ENCODE peak calls at places on chromosomes 16 and 17, in nine cellular contexts. R, V, N, K, O, B, J, S and D are unnamed samples.

GRCh38 chr16:66207139-66207863 is 159.2 kb upstream of the CDH5 start:
- DNase-seq in R (no peak), V (no peak), N (peak; percentile 52), K (no peak), O (peak; percentile 41), B (no peak), J (peak; percentile 9), S (no peak), D (no peak)

GRCh38 chr16:3907586-3907985 is 27.1 kb upstream of the CREBBP start:
- DNase-seq in R (peak; percentile 48), V (no peak), N (no peak), K (no peak), O (no peak), B (no peak), J (no peak), S (no peak), D (no peak)

GRCh38 chr16:9139965-9140364 is 48.5 kb downstream of the HAPSTR1 start:
- DNase-seq in R (peak; percentile 59), V (no peak), N (peak; percentile 43), K (no peak), O (no peak), B (peak; percentile 54), J (no peak), S (no peak), D (peak; percentile 46)

GRCh38 chr16:9091867-9092281 is 430 bp downstream of the HAPSTR1 start:
- DNase-seq in R (no peak), V (peak; percentile 48), N (peak; percentile 35), K (no peak), O (no peak), B (peak; percentile 24), J (no peak), S (no peak), D (peak; percentile 58)

GRCh38 chr17:65051922-65052321 is 4.6 kb downstream of the GNA13 start:
- DNase-seq in R (no peak), V (no peak), N (no peak), K (no peak), O (no peak), B (no peak), J (no peak), S (no peak), D (no peak)

GRCh38 chr17:36817483-36818048 is 119.7 kb upstream of the LHX1 start:
- DNase-seq in R (no peak), V (no peak), N (no peak), K (no peak), O (no peak), B (no peak), J (no peak), S (no peak), D (no peak)

GRCh38 chr16:2280981-2281542 is 13.1 kb upstream of the RNPS1 start:
- DNase-seq in R (no peak), V (no peak), N (no peak), K (no peak), O (no peak), B (no peak), J (no peak), S (no peak), D (no peak)

GRCh38 chr17:57589151-57590034 is 155.7 kb downstream of the CCDC182 start:
- DNase-seq in R (no peak), V (no peak), N (peak; percentile 51), K (no peak), O (no peak), B (no peak), J (no peak), S (no peak), D (no peak)

GRCh38 chr16:71746442-71747046 is 22.0 kb upstream of the PHLPP2 start:
- DNase-seq in R (peak; percentile 21), V (peak; percentile 56), N (peak; percentile 50), K (peak; percentile 34), O (no peak), B (peak; percentile 27), J (no peak), S (no peak), D (peak; percentile 39)

GRCh38 chr16:86578499-86579267 is at the start of gene FOXL1:
- DNase-seq in R (no peak), V (no peak), N (peak; percentile 71), K (no peak), O (no peak), B (no peak), J (no peak), S (no peak), D (no peak)

GRCh38 chr17:42027540-42027889 is 7.6 kb downstream of the NKIRAS2 start:
- DNase-seq in R (no peak), V (no peak), N (no peak), K (no peak), O (no peak), B (no peak), J (no peak), S (no peak), D (peak; percentile 14)

GRCh38 chr16:2942045-2942444 is 22.0 kb upstream of the KREMEN2 start:
- DNase-seq in R (no peak), V (no peak), N (no peak), K (no peak), O (no peak), B (no peak), J (no peak), S (no peak), D (no peak)

GRCh38 chr17:63171428-63172205 is 205.6 kb downstream of the TANC2 start:
- DNase-seq in R (no peak), V (no peak), N (peak; percentile 41), K (no peak), O (no peak), B (peak; percentile 63), J (no peak), S (no peak), D (no peak)

GRCh38 chr17:21530841-21531240 is 154.7 kb downstream of the KCNJ12 start:
- DNase-seq in R (no peak), V (no peak), N (no peak), K (no peak), O (no peak), B (no peak), J (no peak), S (no peak), D (no peak)

GRCh38 chr17:40496170-40496569 is 5.3 kb downstream of the TNS4 start:
- DNase-seq in R (no peak), V (no peak), N (no peak), K (no peak), O (no peak), B (no peak), J (no peak), S (no peak), D (no peak)

GRCh38 chr16:53090591-53091507 is 36.1 kb downstream of the CHD9 start:
- DNase-seq in R (peak; percentile 60), V (peak; percentile 61), N (peak; percentile 99), K (no peak), O (no peak), B (peak; percentile 95), J (peak; percentile 80), S (no peak), D (peak; percentile 56)

GRCh38 chr17:48101012-48101720 is at the start of gene CBX1:
- DNase-seq in R (peak; percentile 93), V (peak; percentile 92), N (peak; percentile 93), K (peak; percentile 77), O (peak; percentile 74), B (peak; percentile 95), J (peak; percentile 94), S (peak; percentile 88), D (peak; percentile 94)

GRCh38 chr16:3822366-3823045 is 58.0 kb downstream of the CREBBP start:
- DNase-seq in R (no peak), V (no peak), N (peak; percentile 37), K (no peak), O (no peak), B (no peak), J (no peak), S (no peak), D (no peak)

GRCh38 chr17:27915715-27916114 is 22.6 kb upstream of the LYRM9 start:
- DNase-seq in R (no peak), V (no peak), N (no peak), K (no peak), O (peak; percentile 16), B (no peak), J (no peak), S (peak; percentile 75), D (no peak)

GRCh38 chr17:78517421-78517820 is 59.8 kb downstream of the DNAH17 start:
- DNase-seq in R (no peak), V (no peak), N (no peak), K (no peak), O (no peak), B (no peak), J (no peak), S (no peak), D (no peak)

GRCh38 chr17:82889496-82890338 is 49.9 kb upstream of the ZNF750 start:
- DNase-seq in R (peak; percentile 41), V (no peak), N (no peak), K (no peak), O (peak; percentile 30), B (no peak), J (no peak), S (no peak), D (no peak)

GRCh38 chr17:6695565-6695964 is 17.6 kb downstream of the SLC13A5 start:
- DNase-seq in R (no peak), V (no peak), N (no peak), K (no peak), O (no peak), B (no peak), J (no peak), S (no peak), D (no peak)

GRCh38 chr16:17194190-17194780 is 276.5 kb downstream of the XYLT1 start:
- DNase-seq in R (no peak), V (no peak), N (peak; percentile 33), K (peak; percentile 28), O (no peak), B (no peak), J (no peak), S (no peak), D (peak; percentile 51)

GRCh38 chr16:4936181-4936990 is 562 bp downstream of the PPL start:
- DNase-seq in R (peak; percentile 58), V (no peak), N (no peak), K (no peak), O (no peak), B (no peak), J (no peak), S (no peak), D (peak; percentile 42)

GRCh38 chr17:339193-340061 is 13.2 kb downstream of the RPH3AL start:
- DNase-seq in R (no peak), V (no peak), N (no peak), K (no peak), O (no peak), B (no peak), J (no peak), S (peak; percentile 19), D (no peak)

GRCh38 chr17:6526362-6527152 is 29.8 kb downstream of the PITPNM3 start:
- DNase-seq in R (no peak), V (peak; percentile 74), N (no peak), K (no peak), O (no peak), B (no peak), J (no peak), S (no peak), D (no peak)

GRCh38 chr17:16820161-16820877 is 130.3 kb downstream of the CCDC144A start:
- DNase-seq in R (peak; percentile 65), V (no peak), N (no peak), K (no peak), O (no peak), B (no peak), J (no peak), S (no peak), D (no peak)

GRCh38 chr16:87422106-87422505 is 30.0 kb downstream of the MAP1LC3B start:
- DNase-seq in R (no peak), V (no peak), N (no peak), K (no peak), O (no peak), B (no peak), J (no peak), S (no peak), D (no peak)

GRCh38 chr16:29806096-29806579 is at the start of gene MAZ:
- DNase-seq in R (peak; percentile 89), V (peak; percentile 86), N (no peak), K (no peak), O (no peak), B (no peak), J (no peak), S (peak; percentile 79), D (peak; percentile 92)

GRCh38 chr17:57369509-57369945 is 113.2 kb downstream of the MSI2 start:
- DNase-seq in R (no peak), V (no peak), N (peak; percentile 7), K (no peak), O (no peak), B (no peak), J (no peak), S (no peak), D (no peak)

GRCh38 chr16:53958481-53958880 is 254.5 kb downstream of the FTO start:
- DNase-seq in R (no peak), V (peak; percentile 34), N (peak; percentile 11), K (no peak), O (no peak), B (no peak), J (no peak), S (no peak), D (no peak)